ENCODE peak calls at places on chromosome 4, in nine cellular contexts. B is CD8-positive, alpha-beta T cell; Y is effector memory CD4-positive, alpha-beta T cell; Z is HAP-1; J is stomach; V is HepG2; I is breast epithelium; G is transverse colon; S is mesenchymal stem cell. R is an unnamed sample. For H3K4me1 and H3K36me3, the result is how much of the 10 kb centered on the place peaks cover.

GRCh38 chr4:142815834-142816233 is 30.3 kb downstream of the INPP4B start:
- DNase-seq in B (no peak), Y (no peak), Z (no peak), J (no peak), V (no peak), I (no peak), G (no peak), S (peak), R (no peak)

GRCh38 chr4:11529625-11530201 is 101.0 kb upstream of the HS3ST1 start:
- DNase-seq in B (no peak), Y (no peak), Z (no peak), J (peak), V (no peak), I (no peak), G (no peak), S (peak), R (no peak)

GRCh38 chr4:6576932-6577331 is 1.9 kb downstream of the MAN2B2 start:
- DNase-seq in B (no peak), Y (no peak), Z (no peak), J (no peak), V (no peak), I (no peak), G (no peak), S (no peak), R (no peak)

GRCh38 chr4:142274137-142274536 is 572.0 kb downstream of the INPP4B start:
- DNase-seq in B (no peak), Y (no peak), Z (no peak), J (no peak), V (no peak), I (no peak), G (no peak), S (peak), R (no peak)

GRCh38 chr4:180541678-180542077 is 1701.5 kb upstream of the TENM3 start:
- DNase-seq in B (no peak), Y (no peak), Z (peak), J (no peak), V (no peak), I (no peak), G (no peak), S (no peak), R (no peak)

GRCh38 chr4:2248044-2248780 is 6.3 kb upstream of the HAUS3 start:
- DNase-seq in B (no peak), Y (no peak), Z (no peak), J (peak), V (no peak), I (no peak), G (no peak), S (no peak), R (peak)

GRCh38 chr4:75213480-75213879 is 280.6 kb downstream of the PARM1 start:
- DNase-seq in B (no peak), Y (no peak), Z (no peak), J (no peak), V (no peak), I (no peak), G (no peak), S (no peak), R (no peak)

GRCh38 chr4:145418739-145419138 is 62.9 kb upstream of the SMAD1 start:
- DNase-seq in B (no peak), Y (no peak), Z (no peak), J (no peak), V (no peak), I (no peak), G (no peak), S (no peak), R (no peak)

GRCh38 chr4:145496292-145496691 is 14.6 kb downstream of the SMAD1 start:
- DNase-seq in B (no peak), Y (no peak), Z (no peak), J (no peak), V (no peak), I (no peak), G (no peak), S (no peak), R (no peak)

GRCh38 chr4:111628437-111628836 is 516.8 kb upstream of the FAM241A start:
- DNase-seq in B (no peak), Y (no peak), Z (no peak), J (no peak), V (no peak), I (no peak), G (no peak), S (no peak), R (no peak)

GRCh38 chr4:149706942-149707341 is 108.7 kb downstream of the IQCM start:
- DNase-seq in B (no peak), Y (no peak), Z (no peak), J (no peak), V (no peak), I (no peak), G (no peak), S (peak), R (no peak)

GRCh38 chr4:112931001-112931400 is 118.5 kb upstream of the ANK2 start:
- DNase-seq in B (no peak), Y (no peak), Z (no peak), J (no peak), V (no peak), I (no peak), G (no peak), S (no peak), R (no peak)

GRCh38 chr4:144518181-144518895 is 127.6 kb upstream of the HHIP start:
- DNase-seq in B (no peak), Y (no peak), Z (no peak), J (no peak), V (no peak), I (no peak), G (no peak), S (no peak), R (no peak)

GRCh38 chr4:87097075-87097474 is 123.3 kb downstream of the KLHL8 start:
- DNase-seq in B (no peak), Y (no peak), Z (no peak), J (no peak), V (no peak), I (no peak), G (peak), S (no peak), R (no peak)

GRCh38 chr4:8130346-8131066 is 28.1 kb downstream of the ABLIM2 start:
- DNase-seq in B (no peak), Y (no peak), Z (no peak), J (no peak), V (no peak), I (no peak), G (no peak), S (no peak), R (no peak)

GRCh38 chr4:138636791-138637190 is 378.8 kb upstream of the NOCT start:
- DNase-seq in B (no peak), Y (no peak), Z (no peak), J (no peak), V (no peak), I (no peak), G (no peak), S (no peak), R (no peak)

GRCh38 chr4:92566284-92566683 is 262.5 kb downstream of the GRID2 start:
- DNase-seq in B (no peak), Y (no peak), Z (no peak), J (no peak), V (no peak), I (no peak), G (no peak), S (no peak), R (no peak)

GRCh38 chr4:110138546-110138945 is 59.9 kb downstream of the ELOVL6 start:
- DNase-seq in B (no peak), Y (no peak), Z (no peak), J (no peak), V (no peak), I (no peak), G (no peak), S (no peak), R (no peak)

GRCh38 chr4:39976945-39977488 is 694 bp downstream of the PDS5A start:
- DNase-seq in B (peak), Y (peak), Z (no peak), J (peak), V (no peak), I (no peak), G (peak), S (peak), R (no peak)

GRCh38 chr4:71338846-71339593 is at the start of gene SLC4A4:
- DNase-seq in B (no peak), Y (no peak), Z (no peak), J (no peak), V (no peak), I (no peak), G (no peak), S (peak), R (no peak)

GRCh38 chr4:181796502-181796901 is 446.7 kb upstream of the TENM3 start:
- DNase-seq in B (no peak), Y (no peak), Z (no peak), J (no peak), V (no peak), I (no peak), G (no peak), S (no peak), R (no peak)

GRCh38 chr4:114595207-114595606 is 3.4 kb upstream of the UGT8 start:
- DNase-seq in B (no peak), Y (no peak), Z (no peak), J (no peak), V (no peak), I (no peak), G (no peak), S (no peak), R (no peak)

GRCh38 chr4:70496231-70496630 is 22.1 kb upstream of the AMTN start:
- DNase-seq in B (no peak), Y (no peak), Z (no peak), J (no peak), V (no peak), I (no peak), G (no peak), S (no peak), R (no peak)

GRCh38 chr4:158295053-158295452 is 84.8 kb downstream of the TMEM144 start:
- DNase-seq in B (no peak), Y (no peak), Z (no peak), J (no peak), V (peak), I (no peak), G (no peak), S (no peak), R (no peak)

GRCh38 chr4:166088576-166088975 is 215.5 kb downstream of the TLL1 start:
- DNase-seq in B (no peak), Y (no peak), Z (no peak), J (no peak), V (no peak), I (no peak), G (no peak), S (no peak), R (no peak)

GRCh38 chr4:112185740-112186670 is 40.8 kb downstream of the FAM241A start:
- DNase-seq in B (no peak), Y (no peak), Z (no peak), J (no peak), V (no peak), I (no peak), G (no peak), S (no peak), R (no peak)

GRCh38 chr4:18850763-18851331 is 829.3 kb upstream of the LCORL start:
- DNase-seq in B (no peak), Y (no peak), Z (no peak), J (no peak), V (no peak), I (no peak), G (no peak), S (no peak), R (no peak)

GRCh38 chr4:74395633-74396032 is 30.7 kb downstream of the EREG start:
- DNase-seq in B (no peak), Y (no peak), Z (no peak), J (no peak), V (no peak), I (no peak), G (no peak), S (peak), R (no peak)

GRCh38 chr4:85831647-85832046 is 356.7 kb downstream of the ARHGAP24 start:
- DNase-seq in B (no peak), Y (no peak), Z (no peak), J (no peak), V (no peak), I (no peak), G (no peak), S (no peak), R (no peak)

GRCh38 chr4:30903493-30903892 is 183.3 kb downstream of the PCDH7 start:
- DNase-seq in B (no peak), Y (no peak), Z (no peak), J (no peak), V (no peak), I (no peak), G (no peak), S (peak), R (no peak)

GRCh38 chr4:11158971-11159370 is 269.7 kb downstream of the HS3ST1 start:
- DNase-seq in B (no peak), Y (no peak), Z (no peak), J (no peak), V (no peak), I (no peak), G (no peak), S (no peak), R (no peak)

GRCh38 chr4:67234296-67234695 is 311.0 kb downstream of the CENPC start:
- DNase-seq in B (no peak), Y (no peak), Z (no peak), J (no peak), V (no peak), I (no peak), G (no peak), S (peak), R (no peak)

GRCh38 chr4:158903472-158904043 is 134.7 kb downstream of the FNIP2 start:
- DNase-seq in B (no peak), Y (no peak), Z (no peak), J (no peak), V (no peak), I (no peak), G (no peak), S (no peak), R (no peak)

DNA sequence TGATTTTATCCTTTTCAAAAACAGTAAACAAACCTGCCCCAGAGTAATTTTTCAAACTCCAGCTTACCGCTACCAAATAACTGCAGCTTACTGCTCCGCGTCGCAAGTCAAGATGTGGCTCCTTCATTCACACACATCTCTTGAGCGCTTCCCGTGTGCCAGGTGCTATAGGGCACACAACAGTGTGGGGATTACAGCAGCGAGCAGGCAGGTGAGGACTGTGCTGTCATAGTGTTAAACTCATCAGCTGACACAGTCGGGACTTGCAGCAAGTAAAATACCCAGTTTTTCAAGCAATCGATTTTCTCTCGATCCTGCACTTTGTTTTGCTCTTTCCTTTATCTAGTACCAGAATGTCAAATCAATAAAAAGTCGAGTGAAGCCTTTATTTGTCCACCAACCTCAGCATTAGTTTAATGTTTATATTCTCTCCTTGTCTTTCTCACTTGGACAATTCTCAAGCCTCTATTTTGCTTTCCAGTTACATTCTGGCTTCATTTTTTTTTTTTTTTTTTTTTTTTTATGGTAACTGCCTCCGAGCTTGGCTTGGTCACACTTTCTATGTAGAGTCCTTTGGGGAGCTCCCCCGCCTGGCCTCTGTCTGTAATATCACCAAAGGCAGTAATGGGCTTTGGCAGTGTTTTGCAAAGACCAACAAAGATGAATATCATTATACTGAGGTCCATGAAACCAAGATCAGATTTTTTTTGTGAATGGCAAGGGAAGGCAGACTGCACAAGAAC is 8.3 kb upstream of the ASB5 start:
- DNase-seq in B (no peak), Y (no peak), Z (peak), J (peak), V (peak), I (no peak), G (peak), S (peak), R (peak)
- H3K4me3 ChIP-seq in B (no peak), Y (no peak), Z (no peak), J (peak), V (peak), I (no peak), G (no peak), S (no peak), R (peak)

DNA sequence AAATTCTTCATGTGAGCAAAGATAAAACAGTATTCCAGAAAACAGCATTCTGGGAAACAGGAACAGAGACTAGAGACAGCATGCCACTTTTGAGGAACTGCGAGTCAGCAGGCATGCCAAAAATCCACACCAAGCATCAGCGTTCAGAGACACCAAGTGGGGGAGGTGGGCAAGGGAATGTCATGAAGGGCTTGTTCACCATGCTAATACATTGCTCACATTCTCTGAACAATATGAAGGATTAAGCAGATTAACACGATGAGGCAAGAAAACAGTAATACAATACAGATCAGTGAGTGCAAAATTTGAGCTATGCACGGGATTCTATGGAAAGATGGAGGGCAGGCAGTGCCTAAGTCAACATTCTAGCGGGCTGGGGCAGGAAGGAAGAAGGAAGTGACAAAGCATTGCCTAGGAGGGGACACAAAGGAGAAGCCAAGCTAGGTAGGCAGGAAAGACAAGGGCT is 278.3 kb downstream of the FBXW7 start:
- DNase-seq in B (no peak), Y (no peak), Z (peak), J (no peak), V (peak), I (no peak), G (no peak), S (peak), R (no peak)
- H3K4me1 ChIP-seq in B (under half), Y (under half), Z (under half), J (under half), V (under half), I (under half), G (under half), S (under half), R (under half)

GRCh38 chr4:76740192-76740591 is 157.8 kb downstream of the SOWAHB start:
- DNase-seq in B (no peak), Y (no peak), Z (no peak), J (no peak), V (no peak), I (no peak), G (no peak), S (no peak), R (no peak)
- H3K36me3 ChIP-seq in B (under half), Y (under half), Z (under half), J (under half), V (under half), I (under half), G (under half), S (under half), R (under half)

GRCh38 chr4:128654465-128654864 is 155.0 kb upstream of the JADE1 start:
- DNase-seq in B (no peak), Y (no peak), Z (no peak), J (no peak), V (no peak), I (no peak), G (no peak), S (no peak), R (no peak)
- H3K4me3 ChIP-seq in B (no peak), Y (no peak), Z (no peak), J (no peak), V (no peak), I (no peak), G (no peak), S (no peak), R (no peak)

DNA sequence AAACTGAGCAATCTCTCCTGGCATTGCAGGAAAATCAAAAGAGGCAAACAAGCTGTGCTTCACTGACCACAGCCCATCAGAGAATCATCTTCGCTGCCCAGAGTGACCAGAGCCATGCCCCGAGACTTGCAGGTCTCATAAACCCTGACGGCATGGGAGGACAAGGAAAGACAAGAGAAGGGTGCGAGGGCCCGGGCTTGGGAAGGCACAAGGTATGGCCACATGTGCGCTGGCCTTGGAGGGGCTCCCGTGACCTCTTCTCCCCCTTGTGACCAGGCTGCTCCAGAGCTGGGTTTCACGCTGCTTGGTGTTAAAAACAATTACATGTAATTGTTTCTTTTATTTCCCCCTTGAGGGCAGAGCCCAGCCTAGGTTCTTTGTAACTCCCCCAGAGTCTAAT is 20.8 kb downstream of the DCTD start:
- DNase-seq in B (no peak), Y (no peak), Z (no peak), J (no peak), V (no peak), I (no peak), G (no peak), S (no peak), R (no peak)
- H3K4me1 ChIP-seq in B (under half), Y (under half), Z (under half), J (under half), V (half or more), I (under half), G (under half), S (under half), R (under half)

GRCh38 chr4:183447646-183448045 is 3.2 kb downstream of the CDKN2AIP start:
- DNase-seq in B (no peak), Y (no peak), Z (no peak), J (no peak), V (no peak), I (no peak), G (no peak), S (no peak), R (no peak)
- H3K36me3 ChIP-seq in B (under half), Y (under half), Z (under half), J (under half), V (under half), I (under half), G (under half), S (half or more), R (under half)

GRCh38 chr4:94486372-94486801 is 34.6 kb downstream of the PDLIM5 start:
- DNase-seq in B (no peak), Y (no peak), Z (no peak), J (peak), V (no peak), I (no peak), G (no peak), S (peak), R (peak)

GRCh38 chr4:94491322-94491721 is 39.6 kb downstream of the PDLIM5 start:
- DNase-seq in B (no peak), Y (no peak), Z (no peak), J (no peak), V (no peak), I (no peak), G (no peak), S (no peak), R (no peak)

GRCh38 chr4:94488667-94489066 is 36.9 kb downstream of the PDLIM5 start:
- DNase-seq in B (no peak), Y (no peak), Z (peak), J (no peak), V (no peak), I (no peak), G (no peak), S (peak), R (no peak)

GRCh38 chr4:94489075-94489474 is 37.3 kb downstream of the PDLIM5 start:
- DNase-seq in B (no peak), Y (no peak), Z (no peak), J (no peak), V (no peak), I (no peak), G (no peak), S (peak), R (no peak)

DNA sequence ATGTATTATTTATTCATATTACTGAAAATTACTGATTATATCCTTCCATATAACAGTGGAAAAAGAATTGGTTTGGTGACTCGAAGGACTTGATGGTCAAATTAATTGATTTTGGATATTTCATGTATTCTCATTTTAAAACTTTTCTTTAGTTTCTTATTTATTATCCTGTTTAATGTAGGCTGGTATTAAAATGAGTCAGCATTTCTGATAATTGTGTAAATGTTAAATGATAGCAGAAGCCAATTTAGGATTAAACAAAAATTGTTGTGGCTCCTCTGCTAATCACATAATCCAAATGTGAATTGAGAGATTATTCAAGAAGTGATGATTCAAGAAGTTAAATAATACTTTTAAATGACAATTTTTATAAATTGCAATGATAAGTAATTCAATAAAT is 38.7 kb downstream of the PDLIM5 start:
- DNase-seq in B (no peak), Y (no peak), Z (no peak), J (no peak), V (no peak), I (no peak), G (no peak), S (no peak), R (no peak)
- H3K4me3 ChIP-seq in B (no peak), Y (no peak), Z (no peak), J (no peak), V (no peak), I (no peak), G (no peak), S (no peak), R (no peak)

GRCh38 chr4:64969081-64969480 is 559.8 kb upstream of the TECRL start:
- DNase-seq in B (no peak), Y (no peak), Z (no peak), J (no peak), V (no peak), I (no peak), G (no peak), S (no peak), R (no peak)
- H3K4me1 ChIP-seq in B (under half), Y (under half), Z (under half), J (under half), V (under half), I (under half), G (under half), S (under half), R (under half)

GRCh38 chr4:3431446-3431993 is 10.2 kb upstream of the HGFAC start:
- DNase-seq in B (no peak), Y (no peak), Z (no peak), J (no peak), V (no peak), I (no peak), G (no peak), S (no peak), R (no peak)
- H3K36me3 ChIP-seq in B (under half), Y (under half), Z (under half), J (under half), V (under half), I (under half), G (under half), S (under half), R (under half)